ENCODE peak calls at places on chromosomes 11 and 22, in ten cellular contexts. G is MM.1S; S is NCI-H1694; Q is stomach; J is pulmonary artery endothelial cell; D is HCEC 1CT; R is nucleus accumbens; C is HFFc6; N is NK-92 treated with Interleukin-12 subunit alpha and Interleukin-12 subunit beta, amount 100 ng/mL, for 24 hours; K is stimulated activated CD8-positive, alpha-beta memory T cell treated with anti-CD3 and anti-CD28 coated beads, Interleukin-15, amount 100 ng/mL, for 24 hours. O is an unnamed sample.

GRCh38 chr22:29346659-29347058 is 31.2 kb upstream of the RASL10A start:
- DNase-seq in R (no peak), S (peak; percentile 92), N (no peak), K (no peak), Q (peak; percentile 70), C (no peak), J (no peak), G (no peak), D (no peak), O (no peak)

GRCh38 chr11:3105791-3106735 is 48.8 kb upstream of the CARS1 start:
- DNase-seq in K (no peak), J (no peak), S (no peak), G (no peak), N (no peak), C (no peak), R (no peak), Q (peak; percentile 20), D (no peak), O (no peak)

GRCh38 chr11:6531267-6531752 is 34.2 kb downstream of the DNHD1 start:
- DNase-seq in N (no peak), Q (no peak), R (no peak), K (no peak), S (peak; percentile 42), J (peak; percentile 20), G (no peak), C (peak; percentile 56), D (peak; percentile 33), O (peak; percentile 27)

GRCh38 chr11:61022311-61023085 is 51.0 kb downstream of the CD6 start:
- DNase-seq in D (no peak), C (no peak), K (no peak), S (no peak), Q (no peak), G (no peak), R (no peak), N (no peak), J (no peak), O (no peak)

GRCh38 chr22:50620861-50621490 is 7.0 kb downstream of the ARSA start:
- DNase-seq in Q (no peak), D (no peak), C (no peak), S (no peak), G (peak; percentile 56), R (no peak), N (no peak), J (no peak), K (no peak), O (no peak)

GRCh38 chr11:12914401-12914912 is 94.7 kb upstream of the RASSF10 start:
- DNase-seq in K (no peak), C (peak; percentile 35), N (no peak), G (no peak), D (no peak), J (no peak), Q (no peak), R (peak; percentile 36), S (peak; percentile 68), O (peak; percentile 33)

GRCh38 chr11:17735823-17736772 is 1.5 kb downstream of the KCNC1 start:
- DNase-seq in R (no peak), D (no peak), J (no peak), N (no peak), K (no peak), C (no peak), S (no peak), Q (no peak), G (no peak), O (no peak)

GRCh38 chr11:13098067-13098466 is 89.0 kb downstream of the RASSF10 start:
- DNase-seq in J (no peak), D (no peak), R (peak; percentile 17), N (no peak), C (no peak), K (no peak), G (no peak), Q (no peak), S (no peak), O (no peak)

GRCh38 chr11:114162719-114163123 is 103.2 kb downstream of the ZBTB16 start:
- DNase-seq in K (no peak), D (peak; percentile 99), N (no peak), G (no peak), R (peak; percentile 57), S (peak; percentile 75), J (peak; percentile 97), Q (peak; percentile 92), C (peak; percentile 97), O (peak; percentile 95)

GRCh38 chr11:2259466-2259830 is 10.9 kb downstream of the ASCL2 start:
- DNase-seq in K (no peak), D (no peak), Q (no peak), N (no peak), S (no peak), J (no peak), G (no peak), R (no peak), C (no peak), O (peak; percentile 7)

GRCh38 chr22:30116362-30117117 is 36.3 kb downstream of the HORMAD2 start:
- DNase-seq in D (peak; percentile 85), S (no peak), C (peak; percentile 2), R (no peak), N (no peak), J (no peak), K (no peak), G (no peak), Q (no peak), O (no peak)

GRCh38 chr11:68090706-68091105 is 30.5 kb downstream of the CHKA start:
- DNase-seq in C (no peak), N (no peak), K (no peak), G (no peak), D (no peak), Q (no peak), J (no peak), S (no peak), R (no peak), O (peak; percentile 21)

O was measured in mucosa of gallbladder.